ENCODE peak calls at places on chromosome 1, in four cellular contexts. N, K, F and P are unnamed samples.
A peak's percentile ranks its signal among the peaks of the same experiment; 100 is the strongest.

GRCh38 chr1:150560011-150560438 is 10.8 kb downstream of the ADAMTSL4 start:
- DNase-seq in F (peak; percentile 81), K (peak; percentile 78), N (peak; percentile 66), P (no peak)

GRCh38 chr1:20645414-20645813 is 12.2 kb downstream of the PINK1 start:
- DNase-seq in F (no peak), N (no peak), K (no peak), P (no peak)

GRCh38 chr1:246726881-246727280 is 2.7 kb downstream of the SCCPDH start:
- DNase-seq in F (no peak), N (no peak), K (no peak), P (no peak)

GRCh38 chr1:22413799-22414198 is 37.9 kb upstream of the ZBTB40 start:
- DNase-seq in N (no peak), K (no peak), F (no peak), P (no peak)

GRCh38 chr1:221829327-221830011 is 87.6 kb upstream of the DUSP10 start:
- DNase-seq in N (no peak), K (peak; percentile 58), F (peak; percentile 93), P (peak; percentile 87)

GRCh38 chr1:33248244-33248643 is 8.0 kb upstream of the ZNF362 start:
- DNase-seq in K (no peak), F (no peak), N (no peak), P (no peak)

GRCh38 chr1:108828074-108828961 is 28.6 kb downstream of the AKNAD1 start:
- DNase-seq in F (peak; percentile 97), N (peak; percentile 63), K (peak; percentile 67), P (peak; percentile 67)

GRCh38 chr1:245751111-245751510 is 596.3 kb downstream of the KIF26B start:
- DNase-seq in K (no peak), F (peak; percentile 72), N (no peak), P (no peak)

GRCh38 chr1:98794196-98794886 is 132.8 kb downstream of the SNX7 start:
- DNase-seq in F (peak; percentile 81), K (peak; percentile 36), N (no peak), P (peak; percentile 55)

GRCh38 chr1:192877283-192877886 is 68.5 kb downstream of the RGS2 start:
- DNase-seq in N (no peak), K (no peak), F (peak; percentile 10), P (no peak)

GRCh38 chr1:110006516-110006915 is 22.0 kb downstream of the AHCYL1 start:
- DNase-seq in K (no peak), F (no peak), N (no peak), P (no peak)

GRCh38 chr1:98323906-98324358 is 337.6 kb upstream of the SNX7 start:
- DNase-seq in F (peak; percentile 95), K (peak; percentile 53), N (no peak), P (peak; percentile 75)

GRCh38 chr1:72530646-72531045 is 248.3 kb upstream of the NEGR1 start:
- DNase-seq in K (no peak), N (no peak), F (peak; percentile 1), P (no peak)

GRCh38 chr1:51305371-51305823 is 25.0 kb downstream of the TTC39A start:
- DNase-seq in F (no peak), K (no peak), N (no peak), P (no peak)

GRCh38 chr1:27858949-27859576 is 13.3 kb upstream of the THEMIS2 start:
- DNase-seq in K (no peak), F (no peak), N (no peak), P (no peak)

GRCh38 chr1:147167361-147167760 is 4.9 kb downstream of the PRKAB2 start:
- DNase-seq in F (peak; percentile 88), N (no peak), K (peak; percentile 76), P (peak; percentile 92)

GRCh38 chr1:89069955-89070354 is 4.9 kb upstream of the GBP1 start:
- DNase-seq in F (peak; percentile 12), K (no peak), N (no peak), P (no peak)

GRCh38 chr1:210557426-210558077 is 228.8 kb downstream of the HHAT start:
- DNase-seq in F (no peak), N (no peak), K (no peak), P (no peak)

GRCh38 chr1:26999440-26999987 is 6.0 kb downstream of the TRNP1 start:
- DNase-seq in N (no peak), K (peak; percentile 98), F (peak; percentile 99), P (peak; percentile 76)

GRCh38 chr1:226816585-226816984 is 53.8 kb upstream of the PSEN2 start:
- DNase-seq in K (no peak), N (no peak), F (peak; percentile 76), P (no peak)

GRCh38 chr1:204261746-204262505 is 48.1 kb upstream of the GOLT1A start:
- DNase-seq in F (peak; percentile 65), N (no peak), K (peak; percentile 70), P (peak; percentile 66)

GRCh38 chr1:227891223-227891954 is 56.3 kb downstream of the WNT9A start:
- DNase-seq in K (no peak), N (peak; percentile 6), F (no peak), P (no peak)

GRCh38 chr1:151211972-151212705 is 13.8 kb downstream of the PIP5K1A start:
- DNase-seq in K (no peak), N (no peak), F (no peak), P (no peak)

GRCh38 chr1:224626042-224626441 is 9.9 kb downstream of the CNIH3 start:
- DNase-seq in F (peak; percentile 78), N (no peak), K (peak; percentile 74), P (peak; percentile 84)

GRCh38 chr1:22853651-22854185 is 118.9 kb downstream of the LACTBL1 start:
- DNase-seq in K (no peak), N (no peak), F (no peak), P (no peak)

GRCh38 chr1:92989253-92989652 is 28.0 kb upstream of the DIPK1A start:
- DNase-seq in K (no peak), N (no peak), F (no peak), P (no peak)

GRCh38 chr1:173818459-173818858 is 6.0 kb upstream of the DARS2 start:
- DNase-seq in N (no peak), K (no peak), F (no peak), P (no peak)

GRCh38 chr1:173853074-173853473 is 14.7 kb downstream of the GAS5 start:
- DNase-seq in N (no peak), K (peak; percentile 31), F (peak; percentile 68), P (no peak)